ENCODE peak calls at places on chromosomes 4 and X, in four cellular contexts. R is endothelial cell of umbilical vein, Q is esophagus muscularis mucosa, M is spleen. C is an unnamed sample.

GRCh38 chr4:175419120-175419774 is 392.8 kb downstream of the GPM6A start:
- DNase-seq in R (no peak), Q (no peak), M (no peak), C (no peak)

GRCh38 chr4:156773648-156774357 is 197.8 kb downstream of the PDGFC start:
- DNase-seq in R (no peak), Q (no peak), M (no peak), C (no peak)

GRCh38 chr4:65943076-65943475 is 272.8 kb upstream of the EPHA5 start:
- DNase-seq in R (peak; percentile 56), Q (no peak), M (no peak), C (no peak)

GRCh38 chr4:12729384-12729783 is 754.8 kb downstream of the RAB28 start:
- DNase-seq in R (peak; percentile 25), Q (no peak), M (no peak), C (peak; percentile 49)

GRCh38 chrX:129706395-129707072 is 32.2 kb upstream of the XPNPEP2 start:
- DNase-seq in R (no peak), Q (no peak), M (no peak), C (no peak)

GRCh38 chr4:6924361-6924779 is 14.7 kb downstream of the TBC1D14 start:
- DNase-seq in R (no peak), Q (no peak), M (no peak), C (no peak)

GRCh38 chrX:122934131-122934530 is 249.9 kb upstream of the GRIA3 start:
- DNase-seq in R (no peak), Q (no peak), M (no peak), C (no peak)

GRCh38 chr4:99885063-99885664 is 9.1 kb downstream of the LAMTOR3 start:
- DNase-seq in R (peak; percentile 33), Q (no peak), M (no peak), C (peak; percentile 71)

GRCh38 chr4:80266902-80267380 is 477 bp downstream of the FGF5 start:
- DNase-seq in R (peak; percentile 15), Q (no peak), M (peak; percentile 68), C (no peak)

GRCh38 chr4:172858731-172859230 is 309.8 kb upstream of the GALNT7 start:
- DNase-seq in R (no peak), Q (no peak), M (no peak), C (no peak)

GRCh38 chr4:140374130-140374477 is 658 bp downstream of the SCOC start:
- DNase-seq in R (no peak), Q (no peak), M (no peak), C (peak; percentile 39)

GRCh38 chr4:107823870-107824366 is 814 bp upstream of the SGMS2 start:
- DNase-seq in R (no peak), Q (no peak), M (no peak), C (no peak)

GRCh38 chr4:107825072-107825789 is 499 bp downstream of the SGMS2 start:
- DNase-seq in R (peak; percentile 65), Q (peak; percentile 92), M (no peak), C (no peak)

GRCh38 chr4:107826427-107826980 is 1.8 kb downstream of the SGMS2 start:
- DNase-seq in R (peak; percentile 48), Q (no peak), M (no peak), C (no peak)

GRCh38 chr4:107828315-107828714 is 3.6 kb downstream of the SGMS2 start:
- DNase-seq in R (no peak), Q (no peak), M (no peak), C (no peak)

GRCh38 chr4:107824367-107825071 is at the start of gene SGMS2:
- DNase-seq in R (peak; percentile 91), Q (peak; percentile 97), M (peak; percentile 90), C (peak; percentile 15)
- TF ChIP-seq POLR2A in R (peak; percentile 33), Q (no peak), M (no peak), C (no peak)

GRCh38 chrX:107713205-107714195 is 62.1 kb downstream of the TSC22D3 start:
- DNase-seq in R (no peak), Q (no peak), M (peak; percentile 71), C (no peak)
- TF ChIP-seq POLR2A in R (no peak), Q (no peak), M (peak; percentile 40), C (no peak)

GRCh38 chr4:58833126-58833525 is 1722.9 kb upstream of the IGFBP7 start:
- DNase-seq in R (no peak), Q (no peak), M (no peak), C (no peak)
- TF ChIP-seq POLR2A in R (no peak), Q (no peak), M (no peak), C (no peak)

DNA sequence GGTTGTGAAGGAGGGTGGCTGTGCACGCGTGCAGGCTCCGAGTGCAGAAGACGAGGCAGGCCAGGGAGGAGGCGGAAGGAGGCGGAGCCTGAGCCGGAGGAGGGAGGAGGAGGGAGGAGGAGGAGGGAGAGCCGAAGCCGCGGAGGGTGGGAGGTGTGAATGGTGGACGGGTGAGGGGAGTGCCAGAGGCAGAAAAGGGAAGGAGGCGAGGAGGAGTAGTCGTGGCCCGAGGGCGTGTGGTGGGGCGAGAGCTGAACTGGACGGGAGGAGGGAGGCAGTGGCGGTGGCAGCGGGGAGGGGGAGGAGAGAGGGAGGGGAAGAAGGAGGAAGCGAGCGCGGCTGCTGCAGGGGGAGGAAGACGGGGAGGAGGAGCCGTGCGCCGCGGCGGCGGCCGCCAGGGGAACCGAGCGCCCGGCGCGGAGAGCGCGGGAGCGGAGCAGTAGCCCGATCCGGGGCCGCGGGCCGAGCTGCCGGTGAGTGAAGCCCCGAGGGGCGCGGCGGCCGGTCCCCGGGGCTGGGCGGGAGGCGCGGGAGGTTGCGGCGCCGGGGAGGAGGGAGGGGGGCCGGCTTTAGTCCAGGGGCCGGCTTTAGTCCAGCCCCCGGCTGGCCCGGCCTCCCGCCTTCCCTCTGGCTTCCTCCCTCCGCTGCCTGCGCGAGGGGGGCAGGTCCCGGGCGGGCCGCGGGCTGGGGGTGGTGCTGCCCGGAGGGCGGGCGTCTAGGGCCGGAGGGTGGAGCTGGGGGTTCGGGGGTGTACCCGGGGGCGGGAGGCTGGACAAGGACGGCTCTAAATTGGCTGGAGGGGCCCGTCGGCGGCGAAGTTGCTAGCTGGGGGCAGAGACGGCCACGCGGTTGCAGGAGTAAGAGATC is at the start of gene TMEM164:
- DNase-seq in R (peak; percentile 70), Q (peak; percentile 93), M (peak; percentile 96), C (peak; percentile 90)
- TF ChIP-seq POLR2A in R (peak; percentile 80), Q (no peak), M (no peak), C (peak; percentile 17)

C was measured in erythroblast.